ENCODE peak calls at places on chromosomes 6 and 20, in six cellular contexts. H is body of pancreas, C is A549, B is NT2/D1, U is lower lobe of right lung, J is HepG2. M is an unnamed sample.

GRCh38 chr6:43926644-43927524 is 156.9 kb downstream of the VEGFA start:
- DNase-seq in C (peak; percentile 29), B (peak; percentile 57), J (peak; percentile 90), H (peak; percentile 88), U (peak; percentile 57), M (peak; percentile 53)

GRCh38 chr6:31016659-31017299 is 6.5 kb downstream of the MUC22 start:
- DNase-seq in U (no peak), H (no peak), J (no peak), B (no peak), C (no peak), M (no peak)

GRCh38 chr6:15017251-15017650 is 228.6 kb upstream of the JARID2 start:
- DNase-seq in C (no peak), J (no peak), H (peak; percentile 9), U (peak; percentile 49), B (peak; percentile 33), M (no peak)

GRCh38 chr20:13788167-13788834 is 3.5 kb downstream of the NDUFAF5 start:
- DNase-seq in H (peak; percentile 66), C (peak; percentile 83), J (peak; percentile 88), B (peak; percentile 25), U (no peak), M (peak; percentile 21)

GRCh38 chr6:81929828-81930227 is 177.3 kb upstream of the TENT5A start:
- DNase-seq in B (no peak), H (no peak), C (no peak), J (no peak), U (no peak), M (no peak)

GRCh38 chr6:43021270-43022047 is at the start of gene RRP36:
- DNase-seq in B (no peak), C (peak; percentile 58), J (peak; percentile 74), H (peak; percentile 82), U (peak; percentile 91), M (peak; percentile 61)

GRCh38 chr6:11835065-11835464 is 56.5 kb upstream of the ADTRP start:
- DNase-seq in H (peak; percentile 88), U (no peak), C (no peak), J (no peak), B (no peak), M (no peak)

GRCh38 chr6:26347699-26348098 is 17.3 kb upstream of the BTN3A2 start:
- DNase-seq in J (peak; percentile 78), C (no peak), U (no peak), H (no peak), B (no peak), M (no peak)

GRCh38 chr20:13251556-13251955 is 30.5 kb downstream of the ISM1 start:
- DNase-seq in C (no peak), H (no peak), B (no peak), U (no peak), J (peak; percentile 45), M (no peak)

GRCh38 chr20:50416269-50416863 is 93.8 kb upstream of the PTPN1 start:
- DNase-seq in J (no peak), B (no peak), U (no peak), C (no peak), H (no peak), M (no peak)

GRCh38 chr20:836188-836587 is 2.7 kb downstream of the FAM110A start:
- DNase-seq in C (no peak), H (no peak), B (no peak), J (no peak), U (no peak), M (no peak)

GRCh38 chr20:839626-840025 is 6.1 kb downstream of the FAM110A start:
- DNase-seq in J (no peak), B (no peak), H (no peak), C (no peak), U (no peak), M (no peak)

GRCh38 chr20:840503-840857 is 7.0 kb downstream of the FAM110A start:
- DNase-seq in B (no peak), H (no peak), U (no peak), J (no peak), C (no peak), M (no peak)

GRCh38 chr20:840858-841567 is 7.5 kb downstream of the FAM110A start:
- DNase-seq in U (peak; percentile 83), C (no peak), B (no peak), H (peak; percentile 67), J (peak; percentile 33), M (no peak)

DNA sequence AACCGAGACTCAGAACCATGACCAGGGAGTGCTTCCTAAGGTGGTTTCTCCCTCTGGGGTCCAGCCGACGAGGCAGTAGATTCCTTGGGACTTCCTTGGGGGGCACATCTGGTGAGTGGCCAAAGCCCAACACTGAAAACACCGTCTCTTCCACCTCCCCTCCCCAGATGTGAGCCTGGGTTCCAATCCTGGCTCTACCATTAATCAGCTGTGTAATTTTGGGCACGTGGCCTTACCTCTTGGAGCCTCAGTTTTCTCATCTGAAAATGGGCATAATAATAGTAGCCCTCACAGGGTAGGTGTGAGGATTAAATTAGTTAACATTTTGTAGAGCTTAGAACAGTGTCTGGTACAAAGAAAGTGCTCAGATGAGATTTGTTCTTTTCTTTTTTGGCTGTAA is 5.5 kb downstream of the FAM110A start:
- DNase-seq in H (no peak), U (peak; percentile 5), B (no peak), C (no peak), J (no peak), M (no peak)
- H3K4me1 ChIP-seq in H (peaks cover 41% of the 10 kb centered on the region), U (peaks cover 68% of the 10 kb centered on the region), B (peaks cover 5% of the 10 kb centered on the region), C (peaks cover 11% of the 10 kb centered on the region), J (peaks cover 22% of the 10 kb centered on the region), M (no peaks in the 10 kb centered on the region)

GRCh38 chr6:41441598-41442205 is 104.5 kb upstream of the FOXP4 start:
- DNase-seq in C (no peak), B (no peak), H (no peak), U (peak; percentile 8), J (no peak), M (no peak)
- H3K4me1 ChIP-seq in C (no peaks in the 10 kb centered on the region), B (peaks cover 14% of the 10 kb centered on the region), H (peaks cover 5% of the 10 kb centered on the region), U (peaks cover 13% of the 10 kb centered on the region), J (peaks cover 30% of the 10 kb centered on the region), M (peaks cover 23% of the 10 kb centered on the region)

DNA sequence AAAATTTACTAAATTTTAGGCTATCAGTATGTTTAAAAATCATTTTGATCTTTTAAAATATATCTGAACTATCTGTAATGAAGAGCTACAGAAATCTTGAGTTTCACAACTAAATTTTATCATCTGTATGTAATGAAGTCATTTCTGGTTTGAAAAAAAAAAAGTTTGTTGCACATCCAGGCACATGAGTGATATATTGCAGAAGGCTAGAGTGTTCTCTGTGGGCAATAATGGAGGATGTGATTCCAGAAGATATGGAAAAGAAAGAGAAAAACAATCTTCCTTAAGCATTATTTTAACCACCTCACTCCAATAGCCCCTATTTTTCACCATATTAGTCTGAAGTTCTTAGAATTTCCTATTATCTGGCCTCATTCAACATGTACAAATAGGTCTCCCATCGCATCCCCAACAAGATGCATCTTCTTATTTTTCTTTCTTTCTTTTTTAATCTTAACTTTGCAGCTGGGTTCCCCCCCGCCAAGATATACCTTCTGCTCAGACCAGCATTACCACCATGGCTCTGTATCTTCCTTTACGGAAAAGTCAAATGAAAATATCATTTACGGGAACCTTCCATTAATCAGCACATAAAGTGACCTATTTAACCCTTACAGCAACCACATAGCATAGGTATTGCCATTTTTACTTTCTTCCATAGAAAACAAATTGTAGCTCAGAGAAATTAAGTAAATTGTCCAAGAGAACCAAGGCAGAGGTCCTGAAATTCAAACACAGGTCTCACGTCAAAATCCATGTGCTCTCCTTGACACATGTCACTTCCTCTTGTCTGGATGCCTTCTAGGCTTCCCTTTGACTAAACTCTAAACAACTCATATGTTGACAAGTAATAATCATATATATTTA is 116.9 kb downstream of the KIF13A start:
- DNase-seq in U (no peak), C (no peak), H (no peak), B (no peak), J (no peak), M (no peak)
- H3K4me1 ChIP-seq in U (peaks cover 31% of the 10 kb centered on the region), C (peaks cover 62% of the 10 kb centered on the region), H (peaks cover 22% of the 10 kb centered on the region), B (no peaks in the 10 kb centered on the region), J (peaks cover 23% of the 10 kb centered on the region), M (peaks cover under 1% of the 10 kb centered on the region)

GRCh38 chr6:16585805-16586204 is 175.5 kb downstream of the ATXN1 start:
- DNase-seq in C (no peak), H (peak; percentile 40), U (no peak), J (no peak), B (no peak), M (no peak)

GRCh38 chr6:16583151-16583762 is 178.0 kb downstream of the ATXN1 start:
- DNase-seq in B (no peak), C (no peak), H (no peak), J (no peak), U (no peak), M (no peak)

GRCh38 chr6:16578695-16579094 is 182.6 kb downstream of the ATXN1 start:
- DNase-seq in H (no peak), J (peak; percentile 59), B (no peak), U (no peak), C (no peak), M (no peak)

GRCh38 chr6:16576391-16577368 is 184.6 kb downstream of the ATXN1 start:
- DNase-seq in H (no peak), C (peak; percentile 3), J (peak; percentile 65), U (no peak), B (no peak), M (no peak)

GRCh38 chr6:16582437-16583150 is 178.7 kb downstream of the ATXN1 start:
- DNase-seq in J (no peak), U (no peak), C (no peak), B (no peak), H (no peak), M (no peak)
- H3K4me1 ChIP-seq in J (peaks cover 42% of the 10 kb centered on the region), U (peaks cover 10% of the 10 kb centered on the region), C (peaks cover 9% of the 10 kb centered on the region), B (no peaks in the 10 kb centered on the region), H (peaks cover 17% of the 10 kb centered on the region), M (no peaks in the 10 kb centered on the region)